ENCODE peak calls at places on chromosomes 1 and 21, in seven cellular contexts. A is lower lobe of right lung, J is fibroblast of lung, Q is AML-193, R is naive B cell, W is C1 segment of cervical spinal cord, I is upper lobe of left lung. T is an unnamed sample.

GRCh38 chr1:152112101-152112884 is 3.0 kb downstream of the TCHH start:
- DNase-seq in A (no peak), J (peak), Q (no peak), R (no peak), W (no peak), I (no peak), T (no peak)

GRCh38 chr21:45876381-45877159 is 105.0 kb upstream of the COL6A1 start:
- DNase-seq in A (peak), J (no peak), Q (no peak), R (no peak), W (no peak), I (no peak), T (no peak)

GRCh38 chr1:184836081-184836480 is 81.4 kb upstream of the EDEM3 start:
- DNase-seq in A (no peak), J (no peak), Q (no peak), R (no peak), W (no peak), I (no peak), T (no peak)

GRCh38 chr1:32744063-32744410 is 41.5 kb upstream of the SYNC start:
- DNase-seq in A (no peak), J (no peak), Q (no peak), R (no peak), W (no peak), I (no peak), T (no peak)

GRCh38 chr1:203197625-203198024 is 11.1 kb upstream of the CHI3L1 start:
- DNase-seq in A (no peak), J (peak), Q (no peak), R (no peak), W (no peak), I (no peak), T (peak)

GRCh38 chr1:152037920-152038658 is 1.3 kb upstream of the S100A11 start:
- DNase-seq in A (no peak), J (no peak), Q (peak), R (no peak), W (no peak), I (no peak), T (peak)

GRCh38 chr1:65310078-65310587 is 790 bp downstream of the DNAJC6 start:
- DNase-seq in A (no peak), J (no peak), Q (no peak), R (no peak), W (peak), I (no peak), T (no peak)

GRCh38 chr1:30952098-30952497 is 43.5 kb upstream of the SDC3 start:
- DNase-seq in A (no peak), J (no peak), Q (no peak), R (no peak), W (peak), I (no peak), T (no peak)

GRCh38 chr1:89706700-89707012 is 73.7 kb downstream of the LRRC8C start:
- DNase-seq in A (no peak), J (no peak), Q (peak), R (peak), W (no peak), I (no peak), T (peak)

GRCh38 chr1:25770541-25771245 is 29.3 kb upstream of the SELENON start:
- DNase-seq in A (no peak), J (no peak), Q (no peak), R (no peak), W (no peak), I (no peak), T (no peak)

GRCh38 chr1:88658419-88658818 is 25.7 kb upstream of the PKN2 start:
- DNase-seq in A (no peak), J (no peak), Q (no peak), R (no peak), W (no peak), I (no peak), T (no peak)

GRCh38 chr1:14924012-14924452 is 229.5 kb upstream of the TMEM51 start:
- DNase-seq in A (peak), J (peak), Q (no peak), R (no peak), W (no peak), I (peak), T (no peak)